ENCODE peak calls at places on chromosomes 1 and 21, in seven cellular contexts. G is uterus; L is cardiac muscle cell; U is foreskin keratinocyte; B is CD4-positive, alpha-beta T cell; C is heart right ventricle; T is PC-9. R is an unnamed sample.

GRCh38 chr1:78177708-78178270 is 132.0 kb downstream of the GIPC2 start:
- DNase-seq in G (no peak), L (no peak), U (no peak), B (no peak), C (no peak), T (no peak), R (no peak)

GRCh38 chr1:110674337-110675059 is at the start of gene KCNA3:
- DNase-seq in G (peak; percentile 35), L (peak; percentile 9), U (no peak), B (peak; percentile 54), C (peak; percentile 18), T (no peak), R (no peak)

GRCh38 chr1:235067396-235068154 is 61.1 kb downstream of the TOMM20 start:
- DNase-seq in G (peak; percentile 55), L (peak; percentile 99), U (peak; percentile 99), B (no peak), C (peak; percentile 74), T (peak; percentile 98), R (peak; percentile 95)

GRCh38 chr1:27402349-27402754 is 9.9 kb downstream of the GPR3 start:
- DNase-seq in G (peak; percentile 75), L (peak; percentile 77), U (no peak), B (no peak), C (peak; percentile 79), T (peak; percentile 48), R (peak; percentile 88)

GRCh38 chr1:113567427-113567826 is 177.1 kb downstream of the MAGI3 start:
- DNase-seq in G (no peak), L (no peak), U (no peak), B (no peak), C (no peak), T (no peak), R (no peak)

GRCh38 chr1:36408479-36408878 is 10.8 kb upstream of the LSM10 start:
- DNase-seq in G (no peak), L (peak; percentile 35), U (no peak), B (no peak), C (no peak), T (peak; percentile 61), R (no peak)

GRCh38 chr1:222009105-222009730 is 267.3 kb upstream of the DUSP10 start:
- DNase-seq in G (no peak), L (peak; percentile 23), U (no peak), B (peak; percentile 2), C (no peak), T (peak; percentile 19), R (no peak)

GRCh38 chr1:89633103-89633744 is at the start of gene LRRC8C:
- DNase-seq in G (peak; percentile 53), L (peak; percentile 66), U (peak; percentile 35), B (peak; percentile 36), C (peak; percentile 39), T (peak; percentile 41), R (no peak)

GRCh38 chr1:241606544-241606943 is 33.6 kb downstream of the CHML start:
- DNase-seq in G (no peak), L (no peak), U (peak; percentile 95), B (no peak), C (no peak), T (peak; percentile 30), R (no peak)

GRCh38 chr1:190172636-190173410 is 304.8 kb downstream of the BRINP3 start:
- DNase-seq in G (no peak), L (peak; percentile 75), U (no peak), B (no peak), C (no peak), T (no peak), R (no peak)

GRCh38 chr21:44496900-44497550 is 41.7 kb downstream of the LRRC3 start:
- DNase-seq in G (no peak), L (no peak), U (no peak), B (no peak), C (no peak), T (no peak), R (no peak)

GRCh38 chr1:206521002-206521585 is 13.8 kb downstream of the RASSF5 start:
- DNase-seq in G (no peak), L (no peak), U (no peak), B (no peak), C (no peak), T (peak; percentile 67), R (no peak)

GRCh38 chr1:156486421-156487344 is 13.9 kb downstream of the MEF2D start:
- DNase-seq in G (no peak), L (no peak), U (no peak), B (no peak), C (no peak), T (no peak), R (no peak)

GRCh38 chr1:44084998-44085675 is 33.5 kb upstream of the KLF17 start:
- DNase-seq in G (no peak), L (peak; percentile 90), U (peak; percentile 58), B (no peak), C (no peak), T (peak; percentile 26), R (no peak)

GRCh38 chr21:42627527-42628289 is 25.7 kb upstream of the PDE9A start:
- DNase-seq in G (no peak), L (no peak), U (no peak), B (no peak), C (peak; percentile 66), T (no peak), R (no peak)

GRCh38 chr1:23625459-23625858 is 66.1 kb upstream of the RPL11 start:
- DNase-seq in G (no peak), L (no peak), U (no peak), B (no peak), C (no peak), T (no peak), R (no peak)

GRCh38 chr1:53734650-53735211 is 4.2 kb downstream of the GLIS1 start:
- DNase-seq in G (no peak), L (peak; percentile 66), U (peak; percentile 65), B (no peak), C (no peak), T (no peak), R (no peak)

GRCh38 chr1:59692591-59692990 is 122.2 kb upstream of the HOOK1 start:
- DNase-seq in G (peak; percentile 56), L (peak; percentile 92), U (no peak), B (no peak), C (no peak), T (no peak), R (no peak)

GRCh38 chr1:230578621-230579020 is 63.7 kb upstream of the COG2 start:
- DNase-seq in G (no peak), L (no peak), U (no peak), B (no peak), C (no peak), T (no peak), R (no peak)
- H3K27me3 ChIP-seq in G (no peaks in the 10 kb centered on the region), L (no peaks in the 10 kb centered on the region), U (peaks cover 6% of the 10 kb centered on the region), B (no peaks in the 10 kb centered on the region), C (peaks cover 4% of the 10 kb centered on the region), T (peaks cover 55% of the 10 kb centered on the region), R (no peaks in the 10 kb centered on the region)

GRCh38 chr1:2817784-2818564 is 16.5 kb upstream of the TTC34 start:
- DNase-seq in G (no peak), L (no peak), U (no peak), B (no peak), C (no peak), T (no peak), R (no peak)

GRCh38 chr1:2819429-2819828 is 17.9 kb upstream of the TTC34 start:
- DNase-seq in G (no peak), L (no peak), U (no peak), B (no peak), C (no peak), T (no peak), R (no peak)

GRCh38 chr1:2815551-2815950 is 14.1 kb upstream of the TTC34 start:
- DNase-seq in G (no peak), L (no peak), U (no peak), B (no peak), C (no peak), T (no peak), R (no peak)

GRCh38 chr1:2814511-2815075 is 13.1 kb upstream of the TTC34 start:
- DNase-seq in G (no peak), L (no peak), U (no peak), B (no peak), C (no peak), T (no peak), R (no peak)

DNA sequence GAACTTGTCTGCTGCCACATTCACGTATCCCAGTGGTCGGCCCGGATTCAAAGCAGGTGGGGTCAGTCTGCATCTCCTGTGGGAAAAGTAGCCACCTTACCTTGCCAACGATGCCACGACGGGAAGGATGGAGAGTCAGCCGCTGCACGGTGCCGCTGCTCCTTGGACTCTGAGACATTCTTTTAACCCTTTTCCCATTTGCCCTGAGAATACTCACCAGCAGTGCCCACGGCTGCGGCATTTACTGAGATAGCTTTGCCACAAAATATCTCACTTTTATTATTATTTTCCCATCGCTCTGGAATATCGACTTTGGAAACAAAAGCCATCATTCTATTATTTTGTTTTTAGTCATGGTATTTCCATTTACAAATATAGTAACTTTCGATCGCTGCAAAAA is 15.3 kb upstream of the TTC34 start:
- DNase-seq in G (no peak), L (no peak), U (no peak), B (no peak), C (no peak), T (no peak), R (no peak)
- H3K27me3 ChIP-seq in G (no peaks in the 10 kb centered on the region), L (no peaks in the 10 kb centered on the region), U (no peaks in the 10 kb centered on the region), B (no peaks in the 10 kb centered on the region), C (peaks cover 12% of the 10 kb centered on the region), T (peaks cover 68% of the 10 kb centered on the region), R (no peaks in the 10 kb centered on the region)

GRCh38 chr21:30439975-30440374 is at the start of gene KRTAP15-1:
- DNase-seq in G (no peak), L (no peak), U (no peak), B (no peak), C (no peak), T (no peak), R (no peak)

GRCh38 chr21:30434033-30434631 is 4.1 kb downstream of the KRTAP13-4 start:
- DNase-seq in G (no peak), L (peak; percentile 35), U (no peak), B (no peak), C (no peak), T (peak; percentile 4), R (no peak)

GRCh38 chr21:30436986-30437385 is 3.1 kb upstream of the KRTAP15-1 start:
- DNase-seq in G (no peak), L (no peak), U (no peak), B (no peak), C (no peak), T (no peak), R (no peak)
- H3K27me3 ChIP-seq in G (no peaks in the 10 kb centered on the region), L (no peaks in the 10 kb centered on the region), U (peaks cover 6% of the 10 kb centered on the region), B (no peaks in the 10 kb centered on the region), C (no peaks in the 10 kb centered on the region), T (no peaks in the 10 kb centered on the region), R (no peaks in the 10 kb centered on the region)

DNA sequence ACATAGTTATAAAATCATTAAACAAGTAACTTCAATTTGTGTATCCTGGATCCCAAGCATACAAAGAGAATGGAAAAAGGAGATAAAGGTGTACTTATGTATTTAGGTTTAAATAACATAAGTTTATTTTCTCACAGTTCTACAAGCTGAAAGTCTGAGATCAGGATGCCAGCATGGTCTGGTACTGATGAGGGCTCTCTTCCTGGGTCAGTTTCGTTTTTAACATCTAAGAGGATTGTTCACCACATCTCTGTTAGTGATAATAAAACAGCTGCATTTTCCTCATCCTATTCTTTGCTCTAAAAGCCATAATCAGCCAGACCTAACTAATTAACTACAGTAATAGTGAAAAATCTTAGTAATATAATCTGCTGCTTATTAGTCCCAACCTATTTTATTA is 5.2 kb downstream of the EGLN1 start:
- DNase-seq in G (no peak), L (peak; percentile 29), U (no peak), B (no peak), C (no peak), T (no peak), R (no peak)
- H3K27me3 ChIP-seq in G (no peaks in the 10 kb centered on the region), L (no peaks in the 10 kb centered on the region), U (no peaks in the 10 kb centered on the region), B (no peaks in the 10 kb centered on the region), C (no peaks in the 10 kb centered on the region), T (no peaks in the 10 kb centered on the region), R (no peaks in the 10 kb centered on the region)

R was measured in right atrium auricular region.